ENCODE peak calls at places on chromosomes 6 and 20, in four cellular contexts. Y is smooth muscle cell of the brain vasculature; P is activated naive CD4-positive, alpha-beta T cell; S is head of caudate nucleus. J is an unnamed sample.

GRCh38 chr6:64477311-64477850 is 841.8 kb downstream of the PHF3 start:
- DNase-seq in Y (no peak), P (no peak), S (no peak), J (no peak)

GRCh38 chr6:103327079-103327478 is 1532.6 kb downstream of the HACE1 start:
- DNase-seq in Y (no peak), P (no peak), S (no peak), J (no peak)

GRCh38 chr6:8939615-8940014 is 504.3 kb upstream of the SLC35B3 start:
- DNase-seq in Y (peak), P (no peak), S (no peak), J (no peak)

GRCh38 chr20:50701055-50701963 is 10.0 kb upstream of the RIPOR3 start:
- DNase-seq in Y (no peak), P (no peak), S (no peak), J (no peak)

GRCh38 chr20:36153754-36154695 is 515 bp upstream of the EPB41L1 start:
- DNase-seq in Y (no peak), P (no peak), S (peak), J (peak)

GRCh38 chr6:31791324-31792089 is 4.0 kb downstream of the VARS1 start:
- DNase-seq in Y (no peak), P (no peak), S (peak), J (no peak)

GRCh38 chr20:50093240-50093639 is 19.7 kb downstream of the UBE2V1 start:
- DNase-seq in Y (no peak), P (no peak), S (no peak), J (no peak)

GRCh38 chr6:43669922-43670622 is 17.5 kb downstream of the MRPS18A start:
- DNase-seq in Y (no peak), P (no peak), S (peak), J (no peak)

GRCh38 chr20:19890358-19891117 is 126.6 kb upstream of the NAA20 start:
- DNase-seq in Y (no peak), P (no peak), S (no peak), J (no peak)

J was measured in ascending aorta.